ENCODE peak calls at places on chromosomes 12 and 14, in ten cellular contexts. R is NCI-H1092 treated with DMSO at 0.1 percent for 48 hours; P is LoVo; E is GOT3; D is stimulated activated CD8-positive, alpha-beta memory T cell treated with anti-CD3 and anti-CD28 coated beads, Interleukin-7, amount 100 ng/mL, for 24 hours; O is NCI-H460; L is GM13977; G is AG08395; W is NCI-H2171 treated with DMSO at 0.1 percent for 48 hours; M is occipital lobe. X is an unnamed sample.

GRCh38 chr14:38248629-38249028 is 7.3 kb downstream of the CLEC14A start:
- DNase-seq in R (no peak), P (no peak), E (no peak), D (no peak), O (no peak), L (no peak), G (no peak), W (no peak), M (no peak), X (no peak)

GRCh38 chr14:78153069-78153351 is 17.2 kb upstream of the NRXN3 start:
- DNase-seq in R (peak), P (no peak), E (no peak), D (no peak), O (no peak), L (no peak), G (no peak), W (peak), M (no peak), X (no peak)

GRCh38 chr12:2076196-2076570 is 23.4 kb downstream of the CACNA1C start:
- DNase-seq in R (no peak), P (no peak), E (no peak), D (no peak), O (no peak), L (no peak), G (peak), W (no peak), M (no peak), X (no peak)

GRCh38 chr12:116361404-116362223 is 84.1 kb upstream of the MED13L start:
- DNase-seq in R (peak), P (no peak), E (no peak), D (no peak), O (no peak), L (peak), G (no peak), W (peak), M (no peak), X (no peak)

GRCh38 chr14:46433381-46433780 is 218.2 kb downstream of the RPL10L start:
- DNase-seq in R (no peak), P (no peak), E (no peak), D (no peak), O (no peak), L (no peak), G (no peak), W (no peak), M (no peak), X (no peak)

GRCh38 chr12:126784328-126784921 is 1482.5 kb upstream of the TMEM132C start:
- DNase-seq in R (peak), P (peak), E (no peak), D (no peak), O (peak), L (no peak), G (peak), W (no peak), M (no peak), X (peak)

GRCh38 chr12:123744836-123745235 is 17.3 kb upstream of the DNAH10 start:
- DNase-seq in R (no peak), P (no peak), E (no peak), D (no peak), O (no peak), L (no peak), G (no peak), W (no peak), M (no peak), X (no peak)

GRCh38 chr12:71726548-71726947 is 28.1 kb upstream of the RAB21 start:
- DNase-seq in R (no peak), P (no peak), E (no peak), D (no peak), O (no peak), L (no peak), G (no peak), W (no peak), M (no peak), X (no peak)

GRCh38 chr14:70624972-70625371 is 16.7 kb upstream of the TTC9 start:
- DNase-seq in R (no peak), P (no peak), E (no peak), D (no peak), O (no peak), L (no peak), G (no peak), W (no peak), M (no peak), X (no peak)

GRCh38 chr14:69013943-69014782 is 35.1 kb upstream of the ACTN1 start:
- DNase-seq in R (peak), P (peak), E (no peak), D (no peak), O (peak), L (no peak), G (no peak), W (no peak), M (no peak), X (no peak)

GRCh38 chr12:96164951-96165858 is 29.0 kb upstream of the ELK3 start:
- DNase-seq in R (peak), P (no peak), E (no peak), D (no peak), O (no peak), L (no peak), G (no peak), W (peak), M (no peak), X (no peak)